ENCODE peak calls at places on chromosome 3, in four cellular contexts. S is A549, U is fibroblast of lung, T is coronary artery. Q is an unnamed sample.

GRCh38 chr3:71423151-71423906 is 160.2 kb downstream of the FOXP1 start:
- DNase-seq in S (peak), U (peak), T (no peak), Q (no peak)

GRCh38 chr3:123880998-123881561 is 3.1 kb downstream of the MYLK start:
- DNase-seq in S (peak), U (peak), T (no peak), Q (no peak)

GRCh38 chr3:131840151-131840797 is 194.5 kb downstream of the CPNE4 start:
- DNase-seq in S (no peak), U (peak), T (no peak), Q (no peak)

GRCh38 chr3:69306239-69307185 is 79.4 kb downstream of the FRMD4B start:
- DNase-seq in S (peak), U (peak), T (peak), Q (no peak)

GRCh38 chr3:63934484-63934883 is 22.3 kb upstream of the SCAANT1 start:
- DNase-seq in S (no peak), U (no peak), T (no peak), Q (no peak)

GRCh38 chr3:139934557-139935070 is 371 bp upstream of the CLSTN2 start:
- DNase-seq in S (peak), U (peak), T (no peak), Q (peak)

GRCh38 chr3:53065841-53066480 is 20.1 kb upstream of the SFMBT1 start:
- DNase-seq in S (no peak), U (no peak), T (peak), Q (no peak)

GRCh38 chr3:190120161-190121060 is at the start of gene P3H2:
- DNase-seq in S (peak), U (peak), T (peak), Q (peak)

GRCh38 chr3:77601853-77602440 is 562.0 kb downstream of the ROBO2 start:
- DNase-seq in S (no peak), U (no peak), T (no peak), Q (no peak)

GRCh38 chr3:46565607-46566039 is 479 bp downstream of the LRRC2 start:
- DNase-seq in S (no peak), U (no peak), T (no peak), Q (no peak)

GRCh38 chr3:175144368-175144767 is 285.2 kb downstream of the NAALADL2 start:
- DNase-seq in S (no peak), U (no peak), T (no peak), Q (no peak)

GRCh38 chr3:175149675-175150074 is 290.5 kb downstream of the NAALADL2 start:
- DNase-seq in S (no peak), U (no peak), T (no peak), Q (no peak)

GRCh38 chr3:175150812-175151411 is 291.8 kb downstream of the NAALADL2 start:
- DNase-seq in S (no peak), U (no peak), T (no peak), Q (no peak)

DNA sequence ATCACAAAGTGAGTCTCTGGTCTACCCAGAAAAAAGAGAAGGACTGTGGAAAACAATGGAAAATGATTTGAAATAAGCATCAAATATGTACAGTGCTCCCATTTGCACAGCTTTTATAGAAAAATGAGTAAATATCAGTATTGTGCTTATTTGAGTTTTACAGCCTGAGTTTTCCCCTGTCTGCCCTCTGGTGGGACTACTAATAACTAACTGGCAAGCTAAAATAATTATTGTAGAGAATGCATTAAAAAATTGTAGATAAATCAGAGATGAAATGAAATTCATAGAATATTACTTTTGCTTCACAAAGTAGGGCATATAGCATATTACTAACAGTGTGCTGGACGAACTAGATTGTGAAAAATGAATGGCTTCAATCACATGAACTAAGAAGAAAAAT is 287.1 kb downstream of the NAALADL2 start:
- DNase-seq in S (no peak), U (peak), T (no peak), Q (no peak)
- TF ChIP-seq CTCF in S (no peak), U (peak), T (no peak), Q (peak)

DNA sequence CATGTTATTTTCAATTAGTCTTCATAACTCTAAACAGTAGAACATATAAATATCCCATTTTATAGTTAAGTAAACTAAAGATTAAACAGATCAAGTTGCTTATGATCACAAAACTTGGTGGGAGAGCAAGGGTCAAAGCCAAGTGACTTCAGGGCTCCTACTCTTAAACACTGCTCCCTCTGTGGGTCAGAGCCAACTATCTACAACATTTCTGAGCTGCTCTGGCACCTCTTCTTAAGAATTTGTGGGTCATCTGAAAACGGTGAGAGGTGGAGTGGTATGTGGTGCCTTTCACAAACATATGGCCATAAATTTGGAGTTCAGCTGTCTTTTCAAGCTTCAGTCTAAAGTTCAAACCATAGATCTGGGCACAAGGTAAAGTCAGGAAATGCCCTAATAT is 10.9 kb downstream of the ATG3 start:
- DNase-seq in S (peak), U (no peak), T (no peak), Q (no peak)
- TF ChIP-seq CTCF in S (no peak), U (no peak), T (no peak), Q (no peak)

DNA sequence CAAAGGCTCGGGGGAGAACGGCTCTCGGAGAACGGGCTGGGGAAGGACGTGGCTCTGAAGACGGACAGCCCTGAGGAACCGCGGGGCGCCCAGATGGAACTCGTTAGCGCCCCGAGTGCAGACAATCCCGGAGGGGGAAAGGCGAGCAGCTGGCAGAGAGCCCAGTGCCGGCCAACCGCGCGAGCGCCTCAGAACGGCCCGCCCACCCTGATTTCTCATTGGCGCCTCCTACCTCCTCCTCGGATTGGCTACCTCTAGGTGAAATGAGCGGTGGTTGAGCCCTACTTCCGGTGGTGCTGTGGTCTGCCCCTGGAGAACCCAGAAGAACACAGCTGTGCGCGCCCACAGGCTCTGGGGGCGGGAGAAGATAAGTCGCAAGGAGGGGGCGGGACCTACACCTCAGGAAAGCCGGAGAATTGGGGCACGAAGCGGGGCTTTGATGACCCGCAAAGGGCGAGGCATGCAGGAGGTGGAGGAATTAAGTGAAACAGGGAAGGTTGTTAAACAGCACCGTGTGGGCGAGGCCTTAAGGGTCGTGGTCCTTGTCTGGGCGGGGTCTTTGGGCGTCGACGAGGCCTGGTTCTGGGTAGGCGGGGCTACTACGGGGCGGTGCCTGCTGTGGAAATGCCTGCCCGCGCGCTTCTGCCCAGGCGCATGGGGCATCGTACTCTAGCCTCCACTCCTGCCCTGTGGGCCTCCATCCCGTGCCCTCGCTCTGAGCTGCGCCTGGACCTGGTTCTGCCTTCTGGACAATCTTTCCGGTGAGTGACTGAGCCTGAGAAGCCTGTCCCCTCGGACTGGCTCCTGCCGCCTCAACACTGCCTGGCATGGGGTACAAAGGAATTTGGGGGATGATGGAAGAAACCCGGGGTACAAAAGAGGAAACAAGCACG is at the start of gene OGG1:
- DNase-seq in S (peak), U (peak), T (peak), Q (peak)
- TF ChIP-seq CTCF in S (no peak), U (no peak), T (no peak), Q (no peak)

GRCh38 chr3:40237892-40238571 is 71.5 kb upstream of the EIF1B start:
- DNase-seq in S (peak), U (no peak), T (no peak), Q (no peak)
- TF ChIP-seq CTCF in S (no peak), U (peak), T (no peak), Q (peak)

GRCh38 chr3:5232570-5232969 is 45.1 kb downstream of the EDEM1 start:
- DNase-seq in S (peak), U (no peak), T (no peak), Q (no peak)
- TF ChIP-seq CTCF in S (no peak), U (peak), T (no peak), Q (no peak)

DNA sequence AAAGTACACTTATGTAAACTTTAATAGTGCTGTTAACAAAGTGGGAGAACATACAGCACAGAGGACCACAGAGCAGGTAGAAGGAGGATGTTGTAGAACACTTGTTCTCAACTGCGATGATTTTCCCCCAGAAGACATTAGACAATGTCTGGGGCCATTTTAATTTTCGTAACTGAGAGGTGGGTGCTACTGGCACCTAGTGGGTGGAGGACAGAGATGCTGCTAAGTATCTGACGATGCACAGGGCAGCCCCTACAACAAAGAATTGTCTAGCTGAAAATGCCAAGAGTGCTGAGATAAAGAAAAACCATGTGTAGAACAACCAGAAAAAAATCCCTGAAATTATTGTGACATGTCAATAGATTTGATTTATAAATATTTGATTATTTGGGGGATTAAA is 5.0 kb upstream of the KBTBD8 start:
- DNase-seq in S (peak), U (no peak), T (no peak), Q (no peak)
- TF ChIP-seq CTCF in S (no peak), U (no peak), T (no peak), Q (no peak)

GRCh38 chr3:136949708-136950107 is 8.1 kb upstream of the IL20RB start:
- DNase-seq in S (no peak), U (peak), T (no peak), Q (no peak)
- TF ChIP-seq CTCF in S (peak), U (peak), T (no peak), Q (peak)

GRCh38 chr3:101127991-101128390 is 134.8 kb upstream of the ABI3BP start:
- DNase-seq in S (no peak), U (no peak), T (no peak), Q (no peak)

GRCh38 chr3:101128786-101129185 is 135.6 kb upstream of the ABI3BP start:
- DNase-seq in S (no peak), U (no peak), T (no peak), Q (no peak)

GRCh38 chr3:101133638-101134037 is 140.4 kb upstream of the ABI3BP start:
- DNase-seq in S (no peak), U (no peak), T (no peak), Q (no peak)

GRCh38 chr3:101134331-101134730 is 141.1 kb upstream of the ABI3BP start:
- DNase-seq in S (no peak), U (no peak), T (no peak), Q (no peak)

DNA sequence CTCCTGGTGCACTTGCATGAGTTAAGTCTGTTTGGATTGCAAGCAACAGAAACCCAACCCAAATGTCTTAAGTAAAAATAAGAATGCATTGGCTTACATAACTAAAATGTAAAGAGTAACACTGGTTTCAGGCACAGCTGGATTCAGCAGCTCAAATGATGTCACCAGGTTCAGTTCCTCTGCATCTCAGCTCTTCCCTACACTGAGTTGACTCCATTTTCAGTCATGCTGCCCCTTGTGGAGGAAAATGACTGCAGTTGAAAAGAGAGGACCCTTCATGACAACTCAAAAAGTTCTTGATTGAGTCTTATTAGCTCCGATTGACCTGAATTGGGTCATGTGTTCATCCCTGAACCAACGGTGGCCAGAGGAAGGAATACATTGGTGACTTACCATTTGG is 138.5 kb upstream of the ABI3BP start:
- DNase-seq in S (peak), U (no peak), T (no peak), Q (no peak)
- TF ChIP-seq CTCF in S (no peak), U (no peak), T (no peak), Q (no peak)